ENCODE peak calls at places on chromosomes 5 and 9, in four cellular contexts. Q is nephron progenitor cell, N is GM10248, J is ascending aorta. S is an unnamed sample.

GRCh38 chr5:90855296-90855990 is 296.8 kb downstream of the ADGRV1 start:
- DNase-seq in J (no peak), Q (no peak), N (no peak), S (no peak)

GRCh38 chr9:134617246-134617645 is 24.4 kb upstream of the COL5A1 start:
- DNase-seq in N (no peak), J (peak), Q (no peak), S (no peak)

GRCh38 chr5:176694146-176694545 is 46.9 kb downstream of the TSPAN17 start:
- DNase-seq in Q (no peak), J (no peak), N (no peak), S (no peak)

GRCh38 chr5:132839426-132840301 is 9.2 kb upstream of the SHROOM1 start:
- DNase-seq in N (no peak), J (peak), Q (no peak), S (peak)

GRCh38 chr9:2359821-2360220 is 261.8 kb upstream of the VLDLR start:
- DNase-seq in Q (no peak), N (no peak), J (no peak), S (peak)

GRCh38 chr5:178777557-178777956 is 47.1 kb upstream of the ZNF354A start:
- DNase-seq in J (no peak), Q (no peak), N (no peak), S (no peak)

GRCh38 chr9:136426787-136427186 is 12.9 kb downstream of the INPP5E start:
- DNase-seq in N (no peak), Q (no peak), J (no peak), S (no peak)

GRCh38 chr9:69996947-69997346 is 46.7 kb upstream of the MAMDC2 start:
- DNase-seq in Q (no peak), J (no peak), N (no peak), S (peak)

GRCh38 chr9:100879884-100880283 is 148.6 kb upstream of the PLPPR1 start:
- DNase-seq in J (no peak), Q (no peak), N (no peak), S (no peak)

GRCh38 chr5:77171141-77171910 is 39.2 kb upstream of the PDE8B start:
- DNase-seq in J (no peak), N (no peak), Q (no peak), S (no peak)

GRCh38 chr5:174810796-174811195 is 86.4 kb downstream of the MSX2 start:
- DNase-seq in Q (no peak), J (no peak), N (no peak), S (no peak)

GRCh38 chr5:124040799-124041198 is 528.8 kb downstream of the CSNK1G3 start:
- DNase-seq in J (no peak), N (no peak), Q (no peak), S (no peak)

GRCh38 chr5:66230551-66230950 is 86.5 kb downstream of the SREK1 start:
- DNase-seq in Q (no peak), J (no peak), N (no peak), S (peak)

GRCh38 chr5:102888483-102888882 is 133.4 kb downstream of the PAM start:
- DNase-seq in J (no peak), Q (no peak), N (no peak), S (no peak)

GRCh38 chr5:74576941-74577456 is 63.5 kb downstream of the ENC1 start:
- DNase-seq in J (no peak), N (peak), Q (no peak), S (peak)

GRCh38 chr9:72362680-72363139 is 2.3 kb downstream of the ZFAND5 start:
- DNase-seq in J (peak), Q (peak), N (peak), S (peak)

GRCh38 chr5:78756853-78757252 is 108.3 kb upstream of the LHFPL2 start:
- DNase-seq in J (no peak), Q (no peak), N (no peak), S (no peak)

GRCh38 chr5:1754531-1755220 is 45.0 kb downstream of the MRPL36 start:
- DNase-seq in N (no peak), J (peak), Q (peak), S (no peak)

GRCh38 chr5:150431574-150431973 is 18.0 kb downstream of the RPS14 start:
- DNase-seq in J (no peak), Q (no peak), N (no peak), S (no peak)

GRCh38 chr9:137382728-137383452 is 40.1 kb downstream of the EXD3 start:
- DNase-seq in J (peak), Q (no peak), N (no peak), S (no peak)

GRCh38 chr5:147481376-147481775 is 28.5 kb downstream of the DPYSL3 start:
- DNase-seq in Q (no peak), J (no peak), N (no peak), S (no peak)

GRCh38 chr5:135214897-135215616 is 181.0 kb upstream of the PITX1 start:
- DNase-seq in J (peak), Q (no peak), N (no peak), S (peak)

GRCh38 chr9:126637002-126637849 is 23.5 kb downstream of the LMX1B start:
- DNase-seq in J (no peak), N (no peak), Q (no peak), S (no peak)

GRCh38 chr5:64096771-64097170 is 68.9 kb upstream of the RNF180 start:
- DNase-seq in J (no peak), N (no peak), Q (no peak), S (no peak)

GRCh38 chr9:84323777-84324317 is 16.7 kb downstream of the SLC28A3 start:
- DNase-seq in N (no peak), J (no peak), Q (no peak), S (no peak)

GRCh38 chr5:39501403-39501802 is 76.6 kb upstream of the DAB2 start:
- DNase-seq in Q (no peak), N (no peak), J (peak), S (no peak)

GRCh38 chr5:132734687-132735086 is 2.7 kb downstream of the KIF3A start:
- DNase-seq in J (no peak), N (no peak), Q (no peak), S (no peak)

GRCh38 chr9:27413507-27414214 is 110.4 kb upstream of the IFNK start:
- DNase-seq in N (no peak), J (no peak), Q (no peak), S (peak)
- TF ChIP-seq CTCF in N (no peak), J (no peak), Q (no peak), S (no peak)

DNA sequence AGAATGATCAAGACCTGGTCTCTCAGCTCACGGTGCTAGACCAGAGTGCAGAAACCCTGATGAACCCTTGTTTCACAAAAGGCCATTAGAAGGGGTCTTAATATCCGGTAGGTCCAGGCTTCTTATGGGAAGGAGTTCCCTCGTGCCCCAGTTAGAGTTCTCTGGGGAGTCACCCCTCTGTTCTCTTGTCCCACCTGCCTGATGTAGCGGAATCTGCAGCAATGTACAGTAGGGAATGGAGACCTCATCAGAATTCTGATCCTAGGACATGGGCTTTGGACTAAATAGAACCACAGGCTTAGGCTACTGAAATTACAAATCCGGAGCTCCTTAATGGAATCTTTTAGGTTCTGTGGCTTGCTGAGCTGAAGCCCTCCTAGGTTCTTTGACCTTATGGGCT is 243.6 kb upstream of the IRX2 start:
- DNase-seq in J (no peak), Q (no peak), N (no peak), S (no peak)
- TF ChIP-seq CTCF in J (no peak), Q (no peak), N (no peak), S (no peak)

DNA sequence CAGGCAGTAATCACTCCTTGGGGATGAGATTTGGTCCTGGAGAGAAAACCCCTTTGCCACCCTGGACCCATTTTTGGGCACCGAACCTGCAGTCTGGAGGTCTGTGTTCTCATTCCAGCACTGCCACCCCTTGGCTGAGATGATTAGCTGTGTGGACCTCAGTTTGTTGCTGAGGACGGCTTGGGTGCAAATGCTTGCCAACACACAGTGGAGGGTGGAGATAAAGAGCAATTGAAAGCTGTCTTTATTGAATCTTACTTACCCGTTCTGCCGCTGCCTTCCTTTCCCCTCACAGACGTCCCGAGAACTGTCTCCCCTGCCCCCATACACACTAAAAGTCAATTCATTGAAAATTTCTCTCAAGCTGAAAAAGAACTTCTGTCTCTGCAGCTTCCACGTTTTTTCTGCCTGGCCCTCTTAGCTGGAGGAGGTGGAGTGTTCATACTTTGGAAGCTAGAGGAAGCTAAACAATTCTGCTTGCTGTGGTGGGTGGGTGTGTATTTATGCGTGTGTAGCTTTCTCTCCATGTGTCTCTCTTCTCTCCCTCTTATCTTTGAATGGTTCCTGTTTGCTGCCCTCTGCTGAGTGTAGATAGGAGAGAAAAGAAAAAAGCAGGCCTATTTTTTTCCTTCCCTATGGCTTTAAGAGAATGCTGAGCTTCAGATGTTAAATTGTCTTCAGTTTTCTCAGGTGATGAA is 6.6 kb downstream of the GALNT10 start:
- DNase-seq in J (no peak), Q (no peak), N (no peak), S (peak)
- TF ChIP-seq CTCF in J (no peak), Q (no peak), N (peak), S (peak)

GRCh38 chr9:110197330-110198187 is 10.4 kb downstream of the C9orf152 start:
- DNase-seq in J (no peak), N (no peak), Q (no peak), S (peak)
- TF ChIP-seq CTCF in J (no peak), N (no peak), Q (no peak), S (peak)

GRCh38 chr5:168295574-168296201 is 4.2 kb downstream of the WWC1 start:
- DNase-seq in N (no peak), Q (peak), J (no peak), S (peak)
- TF ChIP-seq CTCF in N (no peak), Q (peak), J (no peak), S (peak)

GRCh38 chr9:92722386-92723298 is 42.0 kb downstream of the BICD2 start:
- DNase-seq in J (no peak), Q (no peak), N (no peak), S (no peak)
- TF ChIP-seq CTCF in J (no peak), Q (no peak), N (no peak), S (no peak)

GRCh38 chr9:90726215-90726614 is 75.4 kb upstream of the SYK start:
- DNase-seq in Q (no peak), N (no peak), J (no peak), S (no peak)
- TF ChIP-seq CTCF in Q (peak), N (no peak), J (no peak), S (no peak)

S was measured in cardiac muscle cell.